ENCODE peak calls at places on chromosome 5, in nine cellular contexts. K is stromal cell of bone marrow; Z is tibial artery; F is left kidney; W is stimulated activated CD8-positive, alpha-beta memory T cell treated with anti-CD3 and anti-CD28 coated beads, Interleukin-12 subunit alpha, Interleukin-12 subunit beta, amount 100 ng/mL, for 1 hour; X is IMR-90; P is NCI-H1092 treated with DMSO at 0.1 percent for 48 hours; C is fibroblast of the aortic adventitia; L is DMS153. V is an unnamed sample.

GRCh38 chr5:52743970-52744369 is 43.7 kb upstream of the ITGA1 start:
- DNase-seq in K (peak), Z (no peak), F (peak), W (peak), X (peak), P (no peak), C (peak), L (no peak), V (no peak)

GRCh38 chr5:180606215-180606785 is 15.0 kb upstream of the SCGB3A1 start:
- DNase-seq in K (no peak), Z (no peak), F (no peak), W (no peak), X (no peak), P (no peak), C (no peak), L (no peak), V (no peak)

GRCh38 chr5:103120607-103121200 is 603 bp downstream of the PPIP5K2 start:
- DNase-seq in K (no peak), Z (peak), F (peak), W (no peak), X (peak), P (peak), C (peak), L (no peak), V (no peak)

GRCh38 chr5:31581498-31582099 is 49.5 kb downstream of the C5orf22 start:
- DNase-seq in K (peak), Z (no peak), F (peak), W (no peak), X (peak), P (peak), C (peak), L (peak), V (peak)

GRCh38 chr5:115873392-115873791 is 31.7 kb downstream of the AP3S1 start:
- DNase-seq in K (no peak), Z (no peak), F (no peak), W (no peak), X (peak), P (peak), C (no peak), L (peak), V (peak)

GRCh38 chr5:98095072-98095471 is 678.4 kb upstream of the RGMB start:
- DNase-seq in K (no peak), Z (no peak), F (no peak), W (no peak), X (peak), P (no peak), C (no peak), L (no peak), V (no peak)

GRCh38 chr5:84564311-84564710 is 179.6 kb upstream of the EDIL3 start:
- DNase-seq in K (peak), Z (no peak), F (no peak), W (no peak), X (peak), P (no peak), C (peak), L (no peak), V (no peak)

GRCh38 chr5:179533907-179534306 is 16.4 kb upstream of the RUFY1 start:
- DNase-seq in K (no peak), Z (no peak), F (no peak), W (no peak), X (no peak), P (no peak), C (no peak), L (no peak), V (no peak)

GRCh38 chr5:112653638-112654037 is 84.0 kb upstream of the APC start:
- DNase-seq in K (no peak), Z (no peak), F (no peak), W (no peak), X (no peak), P (no peak), C (no peak), L (no peak), V (no peak)

GRCh38 chr5:2948875-2949274 is 197.4 kb upstream of the IRX2 start:
- DNase-seq in K (no peak), Z (no peak), F (no peak), W (no peak), X (no peak), P (no peak), C (no peak), L (no peak), V (no peak)

GRCh38 chr5:143557992-143558506 is 154.6 kb upstream of the NR3C1 start:
- DNase-seq in K (no peak), Z (no peak), F (no peak), W (no peak), X (no peak), P (no peak), C (no peak), L (no peak), V (no peak)

GRCh38 chr5:135462304-135462703 is 10.2 kb upstream of the TIFAB start:
- DNase-seq in K (no peak), Z (no peak), F (peak), W (peak), X (peak), P (peak), C (peak), L (peak), V (peak)

GRCh38 chr5:13553896-13554295 is 390.6 kb downstream of the DNAH5 start:
- DNase-seq in K (no peak), Z (no peak), F (peak), W (no peak), X (no peak), P (no peak), C (peak), L (no peak), V (no peak)

GRCh38 chr5:96121362-96121761 is 159.7 kb upstream of the ELL2 start:
- DNase-seq in K (peak), Z (no peak), F (no peak), W (no peak), X (no peak), P (no peak), C (peak), L (no peak), V (no peak)

GRCh38 chr5:150658121-150658520 is 2.9 kb upstream of the MYOZ3 start:
- DNase-seq in K (no peak), Z (no peak), F (no peak), W (no peak), X (no peak), P (no peak), C (no peak), L (no peak), V (no peak)

GRCh38 chr5:109849478-109850088 is 159.9 kb downstream of the MAN2A1 start:
- DNase-seq in K (no peak), Z (no peak), F (no peak), W (no peak), X (no peak), P (no peak), C (no peak), L (no peak), V (no peak)

GRCh38 chr5:161286066-161286655 is 260.4 kb downstream of the GABRB2 start:
- DNase-seq in K (no peak), Z (no peak), F (no peak), W (no peak), X (no peak), P (no peak), C (no peak), L (no peak), V (no peak)

GRCh38 chr5:67221487-67222242 is 25.1 kb upstream of the CD180 start:
- DNase-seq in K (no peak), Z (no peak), F (no peak), W (no peak), X (no peak), P (no peak), C (no peak), L (no peak), V (no peak)

GRCh38 chr5:3429962-3430361 is 165.7 kb upstream of the IRX1 start:
- DNase-seq in K (no peak), Z (no peak), F (no peak), W (no peak), X (no peak), P (peak), C (no peak), L (no peak), V (no peak)

GRCh38 chr5:81315336-81315735 is 13.9 kb downstream of the ZCCHC9 start:
- DNase-seq in K (peak), Z (no peak), F (no peak), W (no peak), X (peak), P (no peak), C (peak), L (no peak), V (no peak)

GRCh38 chr5:32507738-32508434 is 63.3 kb upstream of the ZFR start:
- DNase-seq in K (peak), Z (no peak), F (no peak), W (no peak), X (peak), P (no peak), C (peak), L (no peak), V (no peak)